ENCODE peak calls at places on chromosomes 5 and 9, in ten cellular contexts. One of them, this sample, is unnamed.

GRCh38 chr9:3237121-3237520 is 288.7 kb downstream of the RFX3 start:
- DNase-seq in WERI-Rb-1: no peak
- DNase-seq in ovary: no peak
- DNase-seq in astrocyte of the cerebellum: no peak
- DNase-seq in GM12865: no peak
- DNase-seq in HepG2: no peak
- DNase-seq in left lung: no peak
- DNase-seq in fibroblast of mammary gland: peak; percentile 23
- DNase-seq in heart right ventricle: no peak
- DNase-seq in MM.1S: no peak
- DNase-seq in this sample: no peak

GRCh38 chr5:58999804-59000595 is 417.1 kb downstream of the RAB3C start:
- DNase-seq in WERI-Rb-1: no peak
- DNase-seq in ovary: no peak
- DNase-seq in astrocyte of the cerebellum: no peak
- DNase-seq in GM12865: no peak
- DNase-seq in HepG2: no peak
- DNase-seq in left lung: no peak
- DNase-seq in fibroblast of mammary gland: no peak
- DNase-seq in heart right ventricle: no peak
- DNase-seq in MM.1S: no peak
- DNase-seq in this sample: no peak

GRCh38 chr9:34190996-34191892 is 12.4 kb downstream of the UBAP1 start:
- DNase-seq in WERI-Rb-1: no peak
- DNase-seq in ovary: no peak
- DNase-seq in astrocyte of the cerebellum: peak; percentile 38
- DNase-seq in GM12865: no peak
- DNase-seq in HepG2: peak; percentile 73
- DNase-seq in left lung: no peak
- DNase-seq in fibroblast of mammary gland: peak; percentile 54
- DNase-seq in heart right ventricle: no peak
- DNase-seq in MM.1S: no peak
- DNase-seq in this sample: peak; percentile 42

GRCh38 chr5:76838481-76839261 is 11.1 kb upstream of the S100Z start:
- DNase-seq in WERI-Rb-1: no peak
- DNase-seq in ovary: no peak
- DNase-seq in astrocyte of the cerebellum: peak; percentile 61
- DNase-seq in GM12865: no peak
- DNase-seq in HepG2: peak; percentile 15
- DNase-seq in left lung: no peak
- DNase-seq in fibroblast of mammary gland: peak; percentile 63
- DNase-seq in heart right ventricle: no peak
- DNase-seq in MM.1S: no peak
- DNase-seq in this sample: no peak

GRCh38 chr9:97462159-97462558 is 39.3 kb upstream of the TMOD1 start:
- DNase-seq in WERI-Rb-1: no peak
- DNase-seq in ovary: no peak
- DNase-seq in astrocyte of the cerebellum: no peak
- DNase-seq in GM12865: no peak
- DNase-seq in HepG2: no peak
- DNase-seq in left lung: no peak
- DNase-seq in fibroblast of mammary gland: no peak
- DNase-seq in heart right ventricle: no peak
- DNase-seq in MM.1S: no peak
- DNase-seq in this sample: no peak

GRCh38 chr5:103346162-103346748 is 87.7 kb downstream of the MACIR start:
- DNase-seq in WERI-Rb-1: no peak
- DNase-seq in ovary: no peak
- DNase-seq in astrocyte of the cerebellum: no peak
- DNase-seq in GM12865: peak; percentile 44
- DNase-seq in HepG2: no peak
- DNase-seq in left lung: no peak
- DNase-seq in fibroblast of mammary gland: no peak
- DNase-seq in heart right ventricle: no peak
- DNase-seq in MM.1S: no peak
- DNase-seq in this sample: no peak

GRCh38 chr9:33082135-33082534 is 5.7 kb upstream of the SMU1 start:
- DNase-seq in WERI-Rb-1: no peak
- DNase-seq in ovary: no peak
- DNase-seq in astrocyte of the cerebellum: no peak
- DNase-seq in GM12865: no peak
- DNase-seq in HepG2: peak; percentile 81
- DNase-seq in left lung: no peak
- DNase-seq in fibroblast of mammary gland: no peak
- DNase-seq in heart right ventricle: no peak
- DNase-seq in MM.1S: no peak
- DNase-seq in this sample: no peak

GRCh38 chr5:54900906-54901725 is 84.3 kb downstream of the ESM1 start:
- DNase-seq in WERI-Rb-1: no peak
- DNase-seq in ovary: peak; percentile 21
- DNase-seq in astrocyte of the cerebellum: no peak
- DNase-seq in GM12865: no peak
- DNase-seq in HepG2: no peak
- DNase-seq in left lung: no peak
- DNase-seq in fibroblast of mammary gland: peak; percentile 97
- DNase-seq in heart right ventricle: no peak
- DNase-seq in MM.1S: no peak
- DNase-seq in this sample: peak; percentile 63

GRCh38 chr5:154476343-154477213 is 1.4 kb downstream of the HAND1 start:
- DNase-seq in WERI-Rb-1: no peak
- DNase-seq in ovary: no peak
- DNase-seq in astrocyte of the cerebellum: no peak
- DNase-seq in GM12865: no peak
- DNase-seq in HepG2: no peak
- DNase-seq in left lung: no peak
- DNase-seq in fibroblast of mammary gland: no peak
- DNase-seq in heart right ventricle: no peak
- DNase-seq in MM.1S: no peak
- DNase-seq in this sample: no peak

GRCh38 chr5:95723632-95724369 is 7.3 kb upstream of the RHOBTB3 start:
- DNase-seq in WERI-Rb-1: no peak
- DNase-seq in ovary: no peak
- DNase-seq in astrocyte of the cerebellum: no peak
- DNase-seq in GM12865: no peak
- DNase-seq in HepG2: no peak
- DNase-seq in left lung: no peak
- DNase-seq in fibroblast of mammary gland: no peak
- DNase-seq in heart right ventricle: no peak
- DNase-seq in MM.1S: no peak
- DNase-seq in this sample: no peak

GRCh38 chr9:112000743-112001142 is 104.1 kb downstream of the UGCG start:
- DNase-seq in WERI-Rb-1: no peak
- DNase-seq in ovary: no peak
- DNase-seq in astrocyte of the cerebellum: no peak
- DNase-seq in GM12865: no peak
- DNase-seq in HepG2: no peak
- DNase-seq in left lung: no peak
- DNase-seq in fibroblast of mammary gland: no peak
- DNase-seq in heart right ventricle: no peak
- DNase-seq in MM.1S: no peak
- DNase-seq in this sample: no peak
- TF ChIP-seq CTCF in WERI-Rb-1: no peak
- TF ChIP-seq CTCF in ovary: no peak
- TF ChIP-seq CTCF in astrocyte of the cerebellum: no peak
- TF ChIP-seq CTCF in GM12865: no peak
- TF ChIP-seq CTCF in HepG2: no peak
- TF ChIP-seq CTCF in left lung: no peak
- TF ChIP-seq CTCF in fibroblast of mammary gland: peak; percentile 8
- TF ChIP-seq CTCF in heart right ventricle: no peak
- TF ChIP-seq CTCF in MM.1S: no peak
- TF ChIP-seq CTCF in this sample: no peak

GRCh38 chr5:171946382-171946781 is 60.1 kb downstream of the FBXW11 start:
- DNase-seq in WERI-Rb-1: no peak
- DNase-seq in ovary: no peak
- DNase-seq in astrocyte of the cerebellum: no peak
- DNase-seq in GM12865: no peak
- DNase-seq in HepG2: no peak
- DNase-seq in left lung: no peak
- DNase-seq in fibroblast of mammary gland: no peak
- DNase-seq in heart right ventricle: no peak
- DNase-seq in MM.1S: no peak
- DNase-seq in this sample: no peak
- TF ChIP-seq CTCF in WERI-Rb-1: no peak
- TF ChIP-seq CTCF in ovary: no peak
- TF ChIP-seq CTCF in astrocyte of the cerebellum: peak; percentile 2
- TF ChIP-seq CTCF in GM12865: no peak
- TF ChIP-seq CTCF in HepG2: no peak
- TF ChIP-seq CTCF in left lung: no peak
- TF ChIP-seq CTCF in fibroblast of mammary gland: no peak
- TF ChIP-seq CTCF in heart right ventricle: no peak
- TF ChIP-seq CTCF in MM.1S: no peak
- TF ChIP-seq CTCF in this sample: peak; percentile 32

GRCh38 chr9:83065233-83065632 is 2.3 kb upstream of the RASEF start:
- DNase-seq in WERI-Rb-1: no peak
- DNase-seq in ovary: no peak
- DNase-seq in astrocyte of the cerebellum: no peak
- DNase-seq in GM12865: no peak
- DNase-seq in HepG2: no peak
- DNase-seq in left lung: no peak
- DNase-seq in fibroblast of mammary gland: no peak
- DNase-seq in heart right ventricle: no peak
- DNase-seq in MM.1S: no peak
- DNase-seq in this sample: no peak

GRCh38 chr9:83062011-83062652 is 810 bp downstream of the RASEF start:
- DNase-seq in WERI-Rb-1: no peak
- DNase-seq in ovary: no peak
- DNase-seq in astrocyte of the cerebellum: no peak
- DNase-seq in GM12865: no peak
- DNase-seq in HepG2: no peak
- DNase-seq in left lung: peak; percentile 84
- DNase-seq in fibroblast of mammary gland: peak; percentile 35
- DNase-seq in heart right ventricle: no peak
- DNase-seq in MM.1S: no peak
- DNase-seq in this sample: peak; percentile 71

GRCh38 chr9:83060557-83060956 is 2.4 kb downstream of the RASEF start:
- DNase-seq in WERI-Rb-1: no peak
- DNase-seq in ovary: no peak
- DNase-seq in astrocyte of the cerebellum: no peak
- DNase-seq in GM12865: no peak
- DNase-seq in HepG2: no peak
- DNase-seq in left lung: no peak
- DNase-seq in fibroblast of mammary gland: no peak
- DNase-seq in heart right ventricle: no peak
- DNase-seq in MM.1S: no peak
- DNase-seq in this sample: no peak

GRCh38 chr9:83061036-83061435 is 1.9 kb downstream of the RASEF start:
- DNase-seq in WERI-Rb-1: no peak
- DNase-seq in ovary: no peak
- DNase-seq in astrocyte of the cerebellum: no peak
- DNase-seq in GM12865: no peak
- DNase-seq in HepG2: no peak
- DNase-seq in left lung: no peak
- DNase-seq in fibroblast of mammary gland: no peak
- DNase-seq in heart right ventricle: no peak
- DNase-seq in MM.1S: no peak
- DNase-seq in this sample: peak; percentile 73

DNA sequence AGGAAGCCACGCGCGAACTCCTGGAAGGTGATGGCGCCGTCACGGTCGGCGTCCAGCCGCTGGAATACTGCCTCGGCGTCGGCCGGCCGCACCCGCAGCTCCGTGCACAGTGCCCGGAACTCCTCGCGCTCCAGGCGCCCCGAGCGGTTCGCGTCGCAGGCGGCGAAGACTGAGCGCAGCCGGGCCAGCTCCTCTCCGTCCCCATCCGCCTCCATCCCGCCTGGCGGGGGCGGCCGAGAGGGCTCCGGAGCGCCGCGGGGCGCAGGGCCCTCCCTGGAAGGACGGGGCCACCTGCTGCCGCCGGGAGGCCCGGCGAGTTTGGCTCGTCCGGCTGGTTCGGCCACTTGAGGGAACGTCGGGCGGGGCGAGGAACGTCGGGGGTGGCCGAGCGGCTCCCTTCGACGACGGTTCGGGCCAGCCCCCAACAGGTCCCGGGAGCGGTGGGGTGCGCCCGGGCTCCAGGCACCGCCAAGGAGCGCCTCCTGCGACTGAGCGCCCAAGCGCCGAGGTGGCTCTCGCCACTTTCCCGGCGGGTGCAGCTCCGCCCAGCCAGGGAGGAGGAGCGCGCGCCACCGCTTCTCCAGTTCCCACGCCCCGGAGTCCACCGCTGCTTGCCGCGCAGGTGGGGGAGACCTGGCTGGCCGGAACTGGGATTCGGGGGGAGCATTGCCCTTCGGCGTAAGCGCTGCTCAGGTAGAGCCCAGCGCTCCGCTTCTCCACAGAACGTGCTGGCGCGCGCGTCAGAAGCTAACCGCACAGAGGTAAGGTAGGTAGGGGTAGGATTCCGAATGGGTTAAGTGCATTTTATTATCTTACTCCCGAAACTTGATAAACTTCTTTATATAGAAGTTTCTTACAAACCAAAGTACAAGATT is at the start of gene RASEF:
- DNase-seq in WERI-Rb-1: peak; percentile 74
- DNase-seq in ovary: no peak
- DNase-seq in astrocyte of the cerebellum: no peak
- DNase-seq in GM12865: no peak
- DNase-seq in HepG2: no peak
- DNase-seq in left lung: peak; percentile 91
- DNase-seq in fibroblast of mammary gland: no peak
- DNase-seq in heart right ventricle: no peak
- DNase-seq in MM.1S: no peak
- DNase-seq in this sample: peak; percentile 75
- TF ChIP-seq CTCF in WERI-Rb-1: peak; percentile 39
- TF ChIP-seq CTCF in ovary: no peak
- TF ChIP-seq CTCF in astrocyte of the cerebellum: no peak
- TF ChIP-seq CTCF in GM12865: no peak
- TF ChIP-seq CTCF in HepG2: no peak
- TF ChIP-seq CTCF in left lung: no peak
- TF ChIP-seq CTCF in fibroblast of mammary gland: no peak
- TF ChIP-seq CTCF in heart right ventricle: no peak
- TF ChIP-seq CTCF in MM.1S: no peak
- TF ChIP-seq CTCF in this sample: no peak

DNA sequence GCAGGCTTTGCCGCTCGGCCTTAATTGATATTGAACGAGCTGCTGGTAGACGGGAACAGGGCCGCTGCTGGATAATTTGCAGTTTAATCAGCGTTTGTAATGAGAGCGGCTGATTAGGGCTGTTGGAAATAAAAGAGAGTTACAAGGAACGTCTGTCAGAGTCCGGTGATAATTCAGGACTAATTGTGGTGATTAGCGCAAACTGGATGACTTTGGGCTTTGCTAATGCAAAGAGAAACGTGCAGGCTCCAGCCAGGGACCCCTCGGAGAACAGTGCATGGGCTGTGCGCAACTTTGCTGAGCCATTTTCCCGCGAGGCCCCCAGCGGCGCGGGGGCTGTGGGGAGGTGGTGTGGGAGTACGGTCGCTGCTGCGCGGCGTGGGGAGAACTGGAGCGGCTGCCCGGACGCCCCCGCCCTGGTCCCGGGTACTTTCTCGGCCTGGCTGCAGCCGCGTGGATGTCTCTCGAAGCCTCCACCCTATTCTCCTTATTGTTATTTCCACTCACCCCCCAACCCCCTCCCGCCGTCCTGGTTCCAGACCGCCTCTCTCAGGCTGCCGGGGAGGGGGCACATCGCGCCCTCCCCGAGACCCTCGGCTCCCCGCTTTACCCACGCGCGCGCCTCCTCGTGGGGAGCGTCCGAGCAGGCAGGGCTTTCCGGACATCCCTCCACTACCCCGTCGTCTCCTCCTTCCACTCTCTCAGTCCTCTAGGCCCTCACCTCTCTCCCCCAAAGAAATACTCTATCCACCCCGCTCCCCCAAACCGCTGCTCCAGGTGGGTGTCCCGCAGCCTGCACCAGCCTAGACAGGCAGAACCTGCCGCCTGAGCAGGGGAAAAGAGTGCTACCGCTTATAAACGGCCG is 68.5 kb upstream of the TBCA start:
- DNase-seq in WERI-Rb-1: no peak
- DNase-seq in ovary: no peak
- DNase-seq in astrocyte of the cerebellum: no peak
- DNase-seq in GM12865: no peak
- DNase-seq in HepG2: no peak
- DNase-seq in left lung: peak; percentile 79
- DNase-seq in fibroblast of mammary gland: peak; percentile 12
- DNase-seq in heart right ventricle: no peak
- DNase-seq in MM.1S: no peak
- DNase-seq in this sample: no peak
- TF ChIP-seq CTCF in WERI-Rb-1: no peak
- TF ChIP-seq CTCF in ovary: no peak
- TF ChIP-seq CTCF in astrocyte of the cerebellum: peak; percentile 24
- TF ChIP-seq CTCF in GM12865: no peak
- TF ChIP-seq CTCF in HepG2: no peak
- TF ChIP-seq CTCF in left lung: no peak
- TF ChIP-seq CTCF in fibroblast of mammary gland: no peak
- TF ChIP-seq CTCF in heart right ventricle: peak; percentile 36
- TF ChIP-seq CTCF in MM.1S: no peak
- TF ChIP-seq CTCF in this sample: no peak